ENCODE peak calls at places on chromosomes 13 and 19, in four cellular contexts. F is mesendoderm, S is aorta, T is heart left ventricle. W is an unnamed sample.

GRCh38 chr19:11138659-11139526 is 16.7 kb downstream of the SPC24 start:
- DNase-seq in T (peak), S (peak), F (peak), W (peak)

GRCh38 chr13:102799544-102800144 is 725 bp downstream of the BIVM start:
- DNase-seq in F (peak), S (peak), T (peak), W (peak)

GRCh38 chr13:27556109-27556508 is 64.2 kb downstream of the LNX2 start:
- DNase-seq in S (no peak), F (no peak), T (no peak), W (no peak)

GRCh38 chr13:104315606-104316005 is 1249.4 kb upstream of the SLC10A2 start:
- DNase-seq in T (no peak), S (no peak), F (no peak), W (no peak)

GRCh38 chr19:55146078-55146647 is 2.8 kb downstream of the TNNT1 start:
- DNase-seq in F (peak), S (no peak), T (no peak), W (no peak)

GRCh38 chr19:35468637-35469036 is 20.6 kb downstream of the FFAR2 start:
- DNase-seq in T (peak), F (peak), S (no peak), W (peak)

GRCh38 chr19:44643605-44644390 is at the start of gene PVR:
- DNase-seq in F (peak), T (peak), S (peak), W (peak)

GRCh38 chr13:30713133-30713532 is 22.2 kb upstream of the ALOX5AP start:
- DNase-seq in S (no peak), F (no peak), T (no peak), W (no peak)

GRCh38 chr19:39671739-39672363 is 16.1 kb downstream of the LGALS16 start:
- DNase-seq in S (no peak), T (no peak), F (peak), W (peak)

GRCh38 chr19:728011-728410 is 19.3 kb downstream of the PALM start:
- DNase-seq in F (no peak), T (peak), S (no peak), W (no peak)

GRCh38 chr13:33109801-33110200 is 93.6 kb downstream of the KL start:
- DNase-seq in S (no peak), T (no peak), F (peak), W (no peak)

GRCh38 chr19:5826531-5827341 is 12.8 kb downstream of the FUT6 start:
- DNase-seq in T (peak), F (peak), S (no peak), W (peak)

GRCh38 chr19:33348301-33349010 is 25.1 kb upstream of the CEBPG start:
- DNase-seq in F (no peak), T (no peak), S (no peak), W (no peak)

GRCh38 chr19:17641181-17641580 is 47.0 kb downstream of the UNC13A start:
- DNase-seq in S (peak), T (no peak), F (no peak), W (no peak)

GRCh38 chr13:112575680-112576079 is 12.3 kb downstream of the TUBGCP3 start:
- DNase-seq in F (peak), S (no peak), T (no peak), W (no peak)

GRCh38 chr19:10286803-10287737 is at the start of gene ICAM4:
- DNase-seq in F (peak), S (no peak), T (peak), W (peak)

GRCh38 chr13:28273919-28274318 is 135.6 kb downstream of the PAN3 start:
- DNase-seq in F (peak), S (no peak), T (no peak), W (no peak)

GRCh38 chr19:15977193-15977592 is 28.4 kb downstream of the OR10H4 start:
- DNase-seq in F (no peak), S (no peak), T (no peak), W (peak)

GRCh38 chr19:14361824-14362223 is 19.4 kb upstream of the ADGRE5 start:
- DNase-seq in S (no peak), T (no peak), F (peak), W (no peak)

GRCh38 chr13:39455534-39456175 is 147.3 kb downstream of the LHFPL6 start:
- DNase-seq in S (no peak), T (no peak), F (peak), W (no peak)

GRCh38 chr19:14544977-14545715 is 15.8 kb downstream of the TECR start:
- DNase-seq in S (no peak), F (no peak), T (peak), W (no peak)

GRCh38 chr19:1315470-1316166 is 29.9 kb downstream of the EFNA2 start:
- DNase-seq in S (no peak), F (peak), T (peak), W (peak)

GRCh38 chr19:29088761-29089160 is 124.2 kb downstream of the UQCRFS1 start:
- DNase-seq in F (no peak), S (no peak), T (no peak), W (no peak)

GRCh38 chr13:30744056-30744684 is 8.8 kb downstream of the ALOX5AP start:
- DNase-seq in F (no peak), T (no peak), S (peak), W (no peak)

W was measured in testis.